ENCODE peak calls at places on chromosomes 11 and 22, in six cellular contexts. Y is lung, D is uterus, Z is prostate gland, E is kidney, T is spleen. J is an unnamed sample. For H3K4me1 and H3K9me3, the result is how much of the 10 kb centered on the place peaks cover.

GRCh38 chr11:122319011-122319410 is 203.0 kb upstream of the BLID start:
- DNase-seq in T (no peak), D (no peak), Z (no peak), Y (no peak), E (no peak), J (no peak)

GRCh38 chr11:68565768-68566167 is 105.2 kb downstream of the PPP6R3 start:
- DNase-seq in T (no peak), Y (no peak), Z (no peak), E (no peak), D (no peak), J (no peak)

GRCh38 chr11:129380413-129380812 is 4.8 kb downstream of the BARX2 start:
- DNase-seq in D (no peak), T (no peak), Y (no peak), E (no peak), Z (no peak), J (no peak)

GRCh38 chr11:69599502-69599901 is 41.5 kb upstream of the CCND1 start:
- DNase-seq in D (no peak), E (no peak), Z (peak), T (no peak), Y (no peak), J (no peak)

GRCh38 chr22:39184586-39185577 is 32.4 kb upstream of the CBX7 start:
- DNase-seq in D (no peak), Z (no peak), E (peak), T (peak), Y (no peak), J (peak)

GRCh38 chr22:38554281-38554680 is 15.7 kb downstream of the DMC1 start:
- DNase-seq in Z (no peak), E (no peak), Y (no peak), D (no peak), T (no peak), J (no peak)

GRCh38 chr11:357582-357981 is 11.7 kb upstream of the B4GALNT4 start:
- DNase-seq in Y (no peak), E (no peak), D (no peak), Z (no peak), T (peak), J (no peak)

GRCh38 chr11:45145083-45145420 is 1.4 kb upstream of the PRDM11 start:
- DNase-seq in Z (no peak), T (no peak), E (no peak), D (no peak), Y (no peak), J (no peak)

GRCh38 chr11:93870616-93871015 is 20.2 kb upstream of the VSTM5 start:
- DNase-seq in E (no peak), Y (no peak), Z (no peak), T (no peak), D (no peak), J (no peak)

GRCh38 chr11:615453-616319 is at the start of gene IRF7:
- DNase-seq in D (peak), T (peak), Y (peak), Z (peak), E (peak), J (peak)

GRCh38 chr22:44889233-44889878 is 120.4 kb downstream of the PHF21B start:
- DNase-seq in E (peak), D (no peak), Y (no peak), Z (no peak), T (peak), J (no peak)

GRCh38 chr11:67266424-67267187 is at the start of gene GRK2:
- DNase-seq in Z (no peak), D (peak), Y (no peak), T (peak), E (peak), J (no peak)

GRCh38 chr11:67264886-67265632 is 1.2 kb upstream of the GRK2 start:
- DNase-seq in Y (no peak), Z (no peak), T (no peak), D (no peak), E (no peak), J (no peak)

GRCh38 chr11:67264260-67264659 is 2.0 kb upstream of the GRK2 start:
- DNase-seq in T (no peak), E (no peak), Y (no peak), Z (no peak), D (no peak), J (no peak)

GRCh38 chr11:67267188-67268035 is 1.1 kb downstream of the GRK2 start:
- DNase-seq in D (peak), Z (peak), E (peak), T (peak), Y (no peak), J (no peak)

DNA sequence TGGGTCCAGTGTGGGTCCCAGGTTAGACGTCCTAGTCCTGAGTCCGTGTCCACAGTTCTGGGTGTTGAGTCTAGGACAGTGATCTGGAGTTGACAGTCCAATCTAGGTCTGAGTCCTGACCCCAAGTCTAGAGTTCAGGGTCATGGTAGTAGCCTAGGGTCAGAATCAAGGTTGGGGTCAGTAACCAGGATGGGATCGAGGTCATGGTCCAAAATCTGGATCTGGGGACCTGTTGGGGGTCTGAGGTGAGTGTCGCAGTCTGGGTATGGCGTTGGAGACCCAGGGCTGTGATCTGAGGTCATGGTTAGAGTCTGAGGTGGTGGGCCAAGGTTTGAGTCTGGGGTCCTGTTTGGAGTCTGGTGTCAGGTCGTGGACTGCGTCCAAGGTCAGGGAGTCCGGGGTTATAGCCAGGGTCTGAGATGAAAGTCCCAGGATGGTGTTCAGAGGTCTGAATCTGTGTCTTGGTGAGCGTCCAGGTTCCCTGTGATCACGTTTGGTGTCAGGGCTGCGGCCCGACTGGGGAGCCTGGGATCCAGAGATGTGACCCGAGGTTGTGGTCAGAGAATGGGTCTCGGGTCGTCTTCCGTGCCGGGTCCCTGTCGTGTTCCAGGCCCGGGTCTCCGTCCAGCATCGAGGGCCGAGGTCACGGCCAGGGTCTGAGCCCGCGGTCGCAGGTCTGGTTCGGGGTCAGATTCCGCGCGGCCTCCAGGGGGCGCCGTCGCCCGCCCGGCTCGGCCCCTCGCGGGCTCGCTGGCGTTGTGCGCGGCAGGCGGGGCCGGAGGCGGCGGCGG is 445 bp upstream of the GRK2 start:
- DNase-seq in Y (peak), T (peak), E (peak), Z (peak), D (peak), J (peak)
- H3K4me3 ChIP-seq in Y (no peak), T (no peak), E (peak), Z (no peak), D (no peak), J (no peak)

GRCh38 chr22:36304429-36304828 is 51.5 kb downstream of the APOL1 start:
- DNase-seq in Y (no peak), E (peak), D (no peak), T (no peak), Z (no peak), J (no peak)
- H3K4me1 ChIP-seq in Y (under half), E (under half), D (under half), T (half or more), Z (under half), J (under half)

DNA sequence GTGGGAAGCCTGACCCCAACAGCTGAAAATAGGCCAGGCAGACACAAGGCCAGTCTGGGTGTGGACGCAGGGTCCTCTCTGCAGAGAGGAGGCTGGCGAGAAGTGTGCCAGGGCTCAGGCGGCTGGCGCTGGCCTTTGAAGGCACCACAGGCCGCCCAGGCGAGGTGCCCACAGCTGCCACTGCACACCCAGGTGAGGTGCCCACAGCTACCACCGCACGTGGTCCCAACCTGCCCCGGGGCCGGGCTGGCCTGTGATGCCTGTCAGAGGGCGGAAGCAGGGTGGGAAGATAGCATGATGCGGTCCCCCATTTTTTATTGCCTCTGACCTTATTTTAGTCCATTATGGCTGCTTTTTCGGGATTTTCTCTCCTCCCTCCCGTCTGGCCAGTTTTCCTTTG is 1303.9 kb downstream of the BRD1 start:
- DNase-seq in E (no peak), Z (no peak), T (no peak), D (no peak), Y (no peak), J (no peak)
- H3K9me3 ChIP-seq in E (under half), Z (under half), T (under half), D (under half), Y (under half), J (under half)

GRCh38 chr11:60457576-60457975 is 1.9 kb downstream of the MS4A1 start:
- DNase-seq in D (no peak), E (no peak), Z (no peak), Y (no peak), T (no peak), J (no peak)
- H3K4me3 ChIP-seq in D (no peak), E (no peak), Z (no peak), Y (no peak), T (peak), J (no peak)

DNA sequence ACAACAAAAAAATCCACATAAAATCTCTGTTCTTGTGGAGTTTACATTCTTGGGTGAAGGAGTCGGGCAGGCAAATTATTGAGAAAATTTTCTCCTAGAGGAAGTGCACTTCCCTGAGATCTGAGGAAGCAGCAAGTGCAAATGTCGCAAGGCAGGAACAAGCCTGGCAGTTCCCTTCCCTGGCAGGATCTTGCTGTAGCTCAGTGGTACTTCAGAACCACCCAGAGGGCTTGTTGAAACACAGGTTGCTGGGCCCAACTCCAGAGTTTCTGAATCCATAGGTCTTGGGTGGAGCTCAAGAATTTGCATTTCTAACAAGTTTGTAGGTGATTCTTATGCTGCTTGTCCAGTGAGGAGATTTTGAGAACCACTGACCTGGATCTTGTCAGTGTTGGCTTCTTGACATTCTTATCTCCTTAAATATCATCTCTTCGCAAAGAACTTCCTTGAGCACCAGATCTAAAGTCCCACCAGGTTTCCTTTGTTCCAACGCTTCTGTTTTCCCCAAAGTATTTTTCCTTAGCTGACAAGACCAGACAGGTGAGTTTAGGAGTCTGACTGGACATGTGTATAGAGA is 9.6 kb downstream of the QSER1 start:
- DNase-seq in T (no peak), Y (peak), D (no peak), E (no peak), Z (no peak), J (no peak)
- H3K4me1 ChIP-seq in T (half or more), Y (under half), D (under half), E (under half), Z (under half), J (under half)

GRCh38 chr11:50174189-50174588 is 141.5 kb downstream of the OR4C45 start:
- DNase-seq in T (no peak), Z (no peak), E (no peak), D (no peak), Y (no peak), J (no peak)

GRCh38 chr11:50174975-50175374 is 142.3 kb downstream of the OR4C45 start:
- DNase-seq in Z (no peak), E (no peak), D (no peak), Y (no peak), T (no peak), J (no peak)

GRCh38 chr11:50169634-50170033 is 137.0 kb downstream of the OR4C45 start:
- DNase-seq in E (no peak), Z (no peak), T (no peak), D (no peak), Y (no peak), J (no peak)

DNA sequence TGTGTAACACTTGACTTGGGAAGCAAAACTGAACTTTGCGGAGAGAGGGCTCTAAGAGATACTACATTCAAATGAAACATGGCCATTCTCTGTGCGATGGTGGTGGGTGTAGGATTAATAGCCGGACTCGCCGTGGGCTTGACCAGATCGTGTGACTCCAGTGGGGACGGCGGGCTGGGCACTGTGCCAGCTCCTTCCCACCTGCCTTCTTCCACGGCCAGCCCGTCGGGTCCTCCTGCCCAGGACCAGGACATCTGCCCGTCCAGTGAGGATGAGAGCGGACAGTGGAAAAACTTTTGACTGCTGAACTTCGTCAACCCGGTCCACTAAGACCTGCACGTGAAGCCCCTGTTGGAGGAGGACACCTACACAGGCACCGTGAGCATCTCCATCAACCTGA is 137.4 kb downstream of the OR4C45 start:
- DNase-seq in Z (no peak), E (no peak), Y (no peak), D (no peak), T (no peak), J (no peak)
- H3K9me3 ChIP-seq in Z (under half), E (under half), Y (under half), D (under half), T (under half), J (under half)

GRCh38 chr11:83023410-83023809 is 48.3 kb downstream of the RAB30 start:
- DNase-seq in T (no peak), E (no peak), D (no peak), Y (no peak), Z (no peak), J (no peak)

GRCh38 chr11:83021780-83022125 is 49.9 kb downstream of the RAB30 start:
- DNase-seq in T (no peak), Y (no peak), Z (no peak), D (no peak), E (no peak), J (no peak)

GRCh38 chr11:83026229-83026628 is 45.5 kb downstream of the RAB30 start:
- DNase-seq in T (no peak), E (no peak), Y (no peak), Z (no peak), D (no peak), J (no peak)

GRCh38 chr11:83025267-83025704 is 46.4 kb downstream of the RAB30 start:
- DNase-seq in E (no peak), Y (no peak), D (no peak), Z (no peak), T (no peak), J (no peak)

GRCh38 chr11:83024270-83024854 is 47.3 kb downstream of the RAB30 start:
- DNase-seq in E (no peak), D (no peak), T (no peak), Z (no peak), Y (no peak), J (no peak)
- H3K4me3 ChIP-seq in E (no peak), D (no peak), T (no peak), Z (no peak), Y (no peak), J (no peak)

J was measured in adrenal gland.